ENCODE peak calls at places on chromosome 5, in four cellular contexts. One of them, this sample, is unnamed.
A peak's percentile ranks its signal among the peaks of the same experiment; 100 is the strongest.

GRCh38 chr5:133546500-133546899 is 65.8 kb downstream of the FSTL4 start:
- DNase-seq in upper lobe of right lung: no peak
- DNase-seq in heart left ventricle: no peak
- DNase-seq in ovary: no peak
- DNase-seq in this sample: no peak

GRCh38 chr5:15885156-15885555 is 294.4 kb downstream of the MARCHF11 start:
- DNase-seq in ovary: no peak
- DNase-seq in upper lobe of right lung: no peak
- DNase-seq in heart left ventricle: no peak
- DNase-seq in this sample: no peak

GRCh38 chr5:31361234-31361633 is 167.7 kb downstream of the CDH6 start:
- DNase-seq in upper lobe of right lung: no peak
- DNase-seq in heart left ventricle: no peak
- DNase-seq in ovary: no peak
- DNase-seq in this sample: no peak

GRCh38 chr5:134592141-134592746 is 40.4 kb downstream of the SAR1B start:
- DNase-seq in ovary: no peak
- DNase-seq in heart left ventricle: no peak
- DNase-seq in upper lobe of right lung: no peak
- DNase-seq in this sample: no peak

GRCh38 chr5:142108432-142109355 is at the start of gene NDFIP1:
- DNase-seq in heart left ventricle: peak; percentile 94
- DNase-seq in upper lobe of right lung: peak; percentile 95
- DNase-seq in ovary: peak; percentile 88
- DNase-seq in this sample: peak; percentile 94

GRCh38 chr5:44945743-44946142 is 137.0 kb downstream of the MRPS30 start:
- DNase-seq in upper lobe of right lung: no peak
- DNase-seq in heart left ventricle: no peak
- DNase-seq in ovary: no peak
- DNase-seq in this sample: no peak

GRCh38 chr5:106858616-106859015 is 812.1 kb downstream of the EFNA5 start:
- DNase-seq in upper lobe of right lung: no peak
- DNase-seq in ovary: no peak
- DNase-seq in heart left ventricle: no peak
- DNase-seq in this sample: no peak

GRCh38 chr5:107213025-107213424 is 457.7 kb downstream of the EFNA5 start:
- DNase-seq in upper lobe of right lung: no peak
- DNase-seq in ovary: no peak
- DNase-seq in heart left ventricle: no peak
- DNase-seq in this sample: no peak

GRCh38 chr5:175892401-175892800 is 21.0 kb downstream of the CPLX2 start:
- DNase-seq in upper lobe of right lung: no peak
- DNase-seq in heart left ventricle: no peak
- DNase-seq in ovary: no peak
- DNase-seq in this sample: no peak

GRCh38 chr5:144487761-144488160 is 317.1 kb downstream of the KCTD16 start:
- DNase-seq in heart left ventricle: no peak
- DNase-seq in upper lobe of right lung: no peak
- DNase-seq in ovary: no peak
- DNase-seq in this sample: no peak

GRCh38 chr5:136457390-136458094 is 92.2 kb upstream of the TRPC7 start:
- DNase-seq in upper lobe of right lung: no peak
- DNase-seq in heart left ventricle: no peak
- DNase-seq in ovary: no peak
- DNase-seq in this sample: no peak

GRCh38 chr5:176614805-176615478 is 5.0 kb upstream of the GPRIN1 start:
- DNase-seq in ovary: no peak
- DNase-seq in upper lobe of right lung: no peak
- DNase-seq in heart left ventricle: no peak
- DNase-seq in this sample: no peak

GRCh38 chr5:148452499-148453193 is 68.9 kb downstream of the FBXO38 start:
- DNase-seq in heart left ventricle: peak; percentile 71
- DNase-seq in ovary: no peak
- DNase-seq in upper lobe of right lung: no peak
- DNase-seq in this sample: no peak

GRCh38 chr5:143139585-143139984 is 263.9 kb downstream of the NR3C1 start:
- DNase-seq in ovary: no peak
- DNase-seq in heart left ventricle: no peak
- DNase-seq in upper lobe of right lung: no peak
- DNase-seq in this sample: no peak

GRCh38 chr5:120139039-120139438 is 325.1 kb upstream of the PRR16 start:
- DNase-seq in upper lobe of right lung: no peak
- DNase-seq in ovary: no peak
- DNase-seq in heart left ventricle: no peak
- DNase-seq in this sample: no peak

GRCh38 chr5:98827862-98828261 is 54.4 kb downstream of the RGMB start:
- DNase-seq in upper lobe of right lung: no peak
- DNase-seq in ovary: no peak
- DNase-seq in heart left ventricle: no peak
- DNase-seq in this sample: no peak

GRCh38 chr5:27473300-27474053 is 435.1 kb upstream of the CDH9 start:
- DNase-seq in heart left ventricle: no peak
- DNase-seq in upper lobe of right lung: no peak
- DNase-seq in ovary: no peak
- DNase-seq in this sample: no peak

GRCh38 chr5:139746691-139747582 is 48.7 kb upstream of the PSD2 start:
- DNase-seq in heart left ventricle: no peak
- DNase-seq in ovary: peak; percentile 43
- DNase-seq in upper lobe of right lung: no peak
- DNase-seq in this sample: peak; percentile 48

GRCh38 chr5:178546675-178547033 is 43.5 kb downstream of the COL23A1 start:
- DNase-seq in ovary: no peak
- DNase-seq in heart left ventricle: no peak
- DNase-seq in upper lobe of right lung: no peak
- DNase-seq in this sample: no peak

GRCh38 chr5:44949687-44950086 is 140.9 kb downstream of the MRPS30 start:
- DNase-seq in heart left ventricle: no peak
- DNase-seq in upper lobe of right lung: no peak
- DNase-seq in ovary: no peak
- DNase-seq in this sample: no peak

GRCh38 chr5:140594169-140594568 is 29.5 kb downstream of the SLC35A4 start:
- DNase-seq in heart left ventricle: no peak
- DNase-seq in upper lobe of right lung: peak; percentile 64
- DNase-seq in ovary: no peak
- DNase-seq in this sample: peak; percentile 55

GRCh38 chr5:32709789-32710334 is 1.3 kb upstream of the NPR3 start:
- DNase-seq in upper lobe of right lung: peak; percentile 80
- DNase-seq in heart left ventricle: peak; percentile 78
- DNase-seq in ovary: peak; percentile 65
- DNase-seq in this sample: peak; percentile 75

GRCh38 chr5:151673421-151673820 is 13.3 kb downstream of the SPARC start:
- DNase-seq in heart left ventricle: no peak
- DNase-seq in upper lobe of right lung: no peak
- DNase-seq in ovary: no peak
- DNase-seq in this sample: no peak

GRCh38 chr5:138077064-138077696 is 6.7 kb upstream of the WNT8A start:
- DNase-seq in heart left ventricle: no peak
- DNase-seq in ovary: peak; percentile 55
- DNase-seq in upper lobe of right lung: no peak
- DNase-seq in this sample: peak; percentile 31

GRCh38 chr5:3905521-3905920 is 309.9 kb downstream of the IRX1 start:
- DNase-seq in upper lobe of right lung: no peak
- DNase-seq in heart left ventricle: no peak
- DNase-seq in ovary: no peak
- DNase-seq in this sample: no peak

GRCh38 chr5:1734271-1734907 is 65.2 kb downstream of the MRPL36 start:
- DNase-seq in ovary: no peak
- DNase-seq in heart left ventricle: no peak
- DNase-seq in upper lobe of right lung: peak; percentile 57
- DNase-seq in this sample: no peak

GRCh38 chr5:95284512-95285405 is at the start of gene MCTP1:
- DNase-seq in heart left ventricle: peak; percentile 64
- DNase-seq in ovary: peak; percentile 12
- DNase-seq in upper lobe of right lung: peak; percentile 70
- DNase-seq in this sample: peak; percentile 49

GRCh38 chr5:135221696-135222095 is 177.3 kb downstream of the MACROH2A1 start:
- DNase-seq in ovary: no peak
- DNase-seq in upper lobe of right lung: peak; percentile 10
- DNase-seq in heart left ventricle: no peak
- DNase-seq in this sample: no peak

GRCh38 chr5:107418071-107418470 is 252.7 kb downstream of the EFNA5 start:
- DNase-seq in ovary: no peak
- DNase-seq in upper lobe of right lung: no peak
- DNase-seq in heart left ventricle: no peak
- DNase-seq in this sample: no peak

GRCh38 chr5:71938886-71939285 is 168.4 kb upstream of the MAP1B start:
- DNase-seq in heart left ventricle: no peak
- DNase-seq in upper lobe of right lung: peak; percentile 69
- DNase-seq in ovary: no peak
- DNase-seq in this sample: peak; percentile 63

GRCh38 chr5:2093859-2094615 is 211.3 kb upstream of the IRX4 start:
- DNase-seq in heart left ventricle: no peak
- DNase-seq in upper lobe of right lung: no peak
- DNase-seq in ovary: peak; percentile 47
- DNase-seq in this sample: no peak

GRCh38 chr5:173315495-173316352 is 12.5 kb downstream of the STC2 start:
- DNase-seq in ovary: no peak
- DNase-seq in heart left ventricle: no peak
- DNase-seq in upper lobe of right lung: no peak
- DNase-seq in this sample: peak; percentile 43

GRCh38 chr5:168311061-168311566 is 19.7 kb downstream of the WWC1 start:
- DNase-seq in ovary: no peak
- DNase-seq in heart left ventricle: no peak
- DNase-seq in upper lobe of right lung: no peak
- DNase-seq in this sample: peak; percentile 64

GRCh38 chr5:54558362-54558761 is 40.8 kb downstream of the SNX18 start:
- DNase-seq in heart left ventricle: no peak
- DNase-seq in upper lobe of right lung: no peak
- DNase-seq in ovary: no peak
- DNase-seq in this sample: no peak

DNA sequence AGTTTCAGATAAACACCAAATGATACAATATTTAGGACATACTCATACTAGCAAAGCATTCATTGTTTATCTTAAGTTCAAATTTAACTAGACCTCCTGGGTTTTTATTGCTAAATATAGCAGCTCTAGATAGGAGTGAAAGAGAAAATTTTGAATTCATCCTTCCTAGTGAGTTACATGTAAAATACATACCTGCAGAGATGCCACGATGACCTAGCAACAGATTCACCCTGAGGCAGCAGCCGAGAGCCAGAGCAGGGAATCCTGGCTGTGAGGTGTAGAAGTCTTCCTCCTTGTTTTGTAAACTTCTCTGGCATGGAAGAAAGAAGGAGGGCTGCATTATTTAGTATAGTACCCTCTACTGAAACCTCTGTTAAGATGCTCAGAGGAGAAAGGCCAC is 25.9 kb upstream of the GABRP start:
- DNase-seq in ovary: no peak
- DNase-seq in upper lobe of right lung: no peak
- DNase-seq in heart left ventricle: no peak
- DNase-seq in this sample: no peak
- H3K4me1 ChIP-seq in ovary: no peaks in the 10 kb centered on the region
- H3K4me1 ChIP-seq in upper lobe of right lung: peaks cover 15% of the 10 kb centered on the region
- H3K4me1 ChIP-seq in heart left ventricle: peaks cover 28% of the 10 kb centered on the region
- H3K4me1 ChIP-seq in this sample: peaks cover 12% of the 10 kb centered on the region

DNA sequence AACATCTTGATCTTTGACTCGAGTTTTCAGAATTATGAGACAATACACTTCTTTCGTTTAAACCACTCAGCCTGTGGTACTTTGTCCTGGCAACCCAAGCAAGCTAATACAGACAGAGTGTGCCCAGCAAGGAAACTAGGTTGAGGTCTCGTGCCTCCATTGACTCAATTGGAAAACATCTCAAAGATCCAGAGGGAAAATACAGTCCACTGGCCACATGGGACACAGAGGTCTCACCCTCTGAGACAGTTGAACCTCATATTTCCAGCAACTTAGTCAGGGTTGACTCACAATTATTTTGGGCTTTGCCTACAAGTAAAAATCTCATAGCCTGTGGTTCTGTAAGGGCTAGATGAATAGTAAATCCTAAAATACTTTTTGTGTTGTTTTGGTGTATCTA is 631.5 kb downstream of the MTRR start:
- DNase-seq in ovary: no peak
- DNase-seq in upper lobe of right lung: no peak
- DNase-seq in heart left ventricle: no peak
- DNase-seq in this sample: no peak
- H3K9me3 ChIP-seq in ovary: no peaks in the 10 kb centered on the region
- H3K9me3 ChIP-seq in upper lobe of right lung: no peaks in the 10 kb centered on the region
- H3K9me3 ChIP-seq in heart left ventricle: no peaks in the 10 kb centered on the region
- H3K9me3 ChIP-seq in this sample: peaks cover 6% of the 10 kb centered on the region

GRCh38 chr5:58816181-58816731 is 233.4 kb downstream of the RAB3C start:
- DNase-seq in ovary: no peak
- DNase-seq in upper lobe of right lung: no peak
- DNase-seq in heart left ventricle: no peak
- DNase-seq in this sample: no peak

GRCh38 chr5:58810086-58810485 is 227.2 kb downstream of the RAB3C start:
- DNase-seq in heart left ventricle: no peak
- DNase-seq in ovary: no peak
- DNase-seq in upper lobe of right lung: no peak
- DNase-seq in this sample: no peak

GRCh38 chr5:58818515-58818914 is 235.6 kb downstream of the RAB3C start:
- DNase-seq in ovary: no peak
- DNase-seq in heart left ventricle: no peak
- DNase-seq in upper lobe of right lung: no peak
- DNase-seq in this sample: no peak

DNA sequence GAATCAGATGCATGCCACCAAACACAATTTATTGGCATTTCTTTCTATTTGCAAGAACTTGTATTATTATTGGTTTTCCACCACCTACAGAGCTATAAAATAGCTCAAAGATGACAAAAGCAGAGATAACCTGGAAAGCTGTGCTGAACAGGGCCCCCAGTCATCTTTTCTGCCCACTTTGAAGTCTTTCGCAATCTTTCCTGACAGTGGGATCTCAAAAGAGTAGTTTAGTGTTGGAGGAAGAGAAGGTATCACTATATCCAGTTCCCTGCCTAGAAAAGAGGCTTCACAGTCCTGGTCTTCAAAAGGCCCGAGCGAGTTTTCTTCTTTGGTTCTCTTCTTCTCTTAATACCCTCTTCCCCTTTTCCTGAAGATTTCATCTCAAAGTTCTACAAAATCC is 231.0 kb downstream of the RAB3C start:
- DNase-seq in ovary: no peak
- DNase-seq in heart left ventricle: no peak
- DNase-seq in upper lobe of right lung: no peak
- DNase-seq in this sample: no peak
- H3K4me1 ChIP-seq in ovary: no peaks in the 10 kb centered on the region
- H3K4me1 ChIP-seq in heart left ventricle: no peaks in the 10 kb centered on the region
- H3K4me1 ChIP-seq in upper lobe of right lung: no peaks in the 10 kb centered on the region
- H3K4me1 ChIP-seq in this sample: no peaks in the 10 kb centered on the region

GRCh38 chr5:75450069-75450468 is 61.4 kb downstream of the CERT1 start:
- DNase-seq in ovary: no peak
- DNase-seq in upper lobe of right lung: no peak
- DNase-seq in heart left ventricle: no peak
- DNase-seq in this sample: no peak

GRCh38 chr5:75441560-75441959 is 69.9 kb downstream of the CERT1 start:
- DNase-seq in ovary: no peak
- DNase-seq in heart left ventricle: no peak
- DNase-seq in upper lobe of right lung: no peak
- DNase-seq in this sample: no peak

DNA sequence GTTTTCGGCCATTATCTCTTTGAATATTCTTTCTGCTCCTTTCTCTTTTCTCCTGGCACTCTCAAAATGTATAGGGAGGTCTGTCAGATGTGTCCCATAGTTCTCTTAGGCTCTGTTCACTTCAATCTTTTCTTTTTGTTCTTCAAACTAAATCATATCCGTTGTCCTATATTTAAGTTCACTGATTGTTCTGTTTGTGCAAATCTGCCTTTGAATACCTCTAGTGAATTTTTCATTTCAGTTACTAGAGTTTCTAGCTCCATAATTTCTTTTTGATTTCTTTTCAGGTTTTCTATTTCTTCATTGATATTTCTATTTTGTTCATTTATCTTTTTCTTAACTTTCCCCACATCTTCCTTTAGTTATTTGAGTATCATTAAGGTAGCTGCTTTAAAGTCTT is 65.4 kb downstream of the CERT1 start:
- DNase-seq in ovary: no peak
- DNase-seq in upper lobe of right lung: no peak
- DNase-seq in heart left ventricle: no peak
- DNase-seq in this sample: no peak
- H3K9me3 ChIP-seq in ovary: no peaks in the 10 kb centered on the region
- H3K9me3 ChIP-seq in upper lobe of right lung: no peaks in the 10 kb centered on the region
- H3K9me3 ChIP-seq in heart left ventricle: no peaks in the 10 kb centered on the region
- H3K9me3 ChIP-seq in this sample: peaks cover 16% of the 10 kb centered on the region